ENCODE peak calls at places on chromosomes 2 and 18, in five cellular contexts. R is K562; S is right cardiac atrium; N is heart left ventricle; F is naive thymus-derived CD4-positive, alpha-beta T cell. Y is an unnamed sample.

GRCh38 chr2:5692561-5693287 is 540 bp downstream of the SOX11 start:
- DNase-seq in R (no peak), S (peak; percentile 64), N (no peak), F (no peak), Y (no peak)

GRCh38 chr2:165847001-165847400 is 53.0 kb upstream of the GALNT3 start:
- DNase-seq in R (no peak), S (no peak), N (no peak), F (no peak), Y (no peak)

GRCh38 chr2:69688212-69688611 is 44.7 kb upstream of the AAK1 start:
- DNase-seq in R (no peak), S (no peak), N (no peak), F (no peak), Y (no peak)

GRCh38 chr18:5282770-5283169 is 12.8 kb downstream of the ZBTB14 start:
- DNase-seq in R (no peak), S (no peak), N (no peak), F (no peak), Y (no peak)

GRCh38 chr2:33210626-33211025 is 263.9 kb downstream of the LTBP1 start:
- DNase-seq in R (no peak), S (peak; percentile 44), N (peak; percentile 68), F (no peak), Y (no peak)

GRCh38 chr2:68103026-68103425 is 40.2 kb upstream of the C1D start:
- DNase-seq in R (no peak), S (no peak), N (no peak), F (no peak), Y (no peak)

GRCh38 chr2:171889808-171890207 is 4.2 kb downstream of the SLC25A12 start:
- DNase-seq in R (no peak), S (no peak), N (no peak), F (no peak), Y (no peak)

GRCh38 chr2:225041871-225042799 is at the start of gene DOCK10:
- DNase-seq in R (no peak), S (peak; percentile 65), N (no peak), F (peak; percentile 57), Y (peak; percentile 2)

GRCh38 chr2:873651-874580 is 76.7 kb upstream of the SNTG2 start:
- DNase-seq in R (no peak), S (no peak), N (no peak), F (no peak), Y (no peak)

DNA sequence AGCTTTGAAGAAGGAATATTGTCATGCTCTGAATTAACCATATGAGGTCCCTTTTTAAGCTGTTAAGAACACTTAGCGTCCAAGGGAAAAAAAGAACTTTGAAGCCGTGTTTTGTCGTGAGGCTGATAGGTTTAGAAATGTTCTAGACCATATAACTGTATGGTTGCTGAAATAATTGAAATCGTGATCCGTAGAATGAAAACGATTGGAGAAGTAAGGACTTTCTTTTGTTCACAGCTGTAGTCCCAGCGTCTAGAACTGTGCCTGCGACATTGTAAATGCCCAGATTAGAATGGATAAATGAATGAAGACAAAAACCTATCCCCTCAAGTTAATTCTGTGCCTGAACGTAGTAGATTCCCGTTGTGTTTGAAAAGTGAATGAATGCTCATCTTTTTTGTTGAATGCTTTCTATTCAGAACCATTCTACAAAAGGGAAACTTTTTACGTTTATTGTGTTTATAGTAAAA is 1.6 kb downstream of the SMCHD1 start:
- DNase-seq in R (no peak), S (no peak), N (no peak), F (no peak), Y (no peak)
- H3K4me1 ChIP-seq in R (peaks cover 16% of the 10 kb centered on the region), S (peaks cover 3% of the 10 kb centered on the region), N (peaks cover 20% of the 10 kb centered on the region), F (peaks cover 23% of the 10 kb centered on the region), Y (peaks cover 28% of the 10 kb centered on the region)

DNA sequence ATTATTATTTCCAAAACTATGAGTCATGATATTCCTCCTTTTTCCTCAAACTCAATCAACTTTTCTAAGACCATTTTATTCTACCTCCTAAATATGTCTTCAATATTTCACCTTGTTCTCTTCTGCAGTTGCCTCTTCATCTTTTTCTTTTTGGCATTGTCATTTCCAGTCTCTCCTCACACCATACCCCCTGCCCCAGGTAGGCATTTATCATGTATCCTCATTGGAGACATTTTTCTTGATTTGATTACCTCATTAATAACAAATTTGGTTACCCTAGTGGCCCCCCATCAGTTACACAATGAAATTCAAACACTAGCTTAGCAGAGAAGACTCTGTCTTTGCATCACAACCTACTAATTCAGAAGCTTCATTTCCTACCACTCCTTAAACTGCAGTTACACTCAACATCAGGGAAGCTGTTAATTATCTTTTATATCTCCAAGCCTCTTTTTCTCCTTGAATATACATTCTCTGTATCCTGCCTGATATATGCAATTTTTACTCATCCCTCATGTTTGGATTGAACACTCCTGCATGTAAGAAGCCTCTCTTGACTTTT is 133.0 kb downstream of the IKZF2 start:
- DNase-seq in R (no peak), S (no peak), N (no peak), F (no peak), Y (no peak)
- H3K4me1 ChIP-seq in R (no peaks in the 10 kb centered on the region), S (no peaks in the 10 kb centered on the region), N (no peaks in the 10 kb centered on the region), F (peaks cover 13% of the 10 kb centered on the region), Y (no peaks in the 10 kb centered on the region)

DNA sequence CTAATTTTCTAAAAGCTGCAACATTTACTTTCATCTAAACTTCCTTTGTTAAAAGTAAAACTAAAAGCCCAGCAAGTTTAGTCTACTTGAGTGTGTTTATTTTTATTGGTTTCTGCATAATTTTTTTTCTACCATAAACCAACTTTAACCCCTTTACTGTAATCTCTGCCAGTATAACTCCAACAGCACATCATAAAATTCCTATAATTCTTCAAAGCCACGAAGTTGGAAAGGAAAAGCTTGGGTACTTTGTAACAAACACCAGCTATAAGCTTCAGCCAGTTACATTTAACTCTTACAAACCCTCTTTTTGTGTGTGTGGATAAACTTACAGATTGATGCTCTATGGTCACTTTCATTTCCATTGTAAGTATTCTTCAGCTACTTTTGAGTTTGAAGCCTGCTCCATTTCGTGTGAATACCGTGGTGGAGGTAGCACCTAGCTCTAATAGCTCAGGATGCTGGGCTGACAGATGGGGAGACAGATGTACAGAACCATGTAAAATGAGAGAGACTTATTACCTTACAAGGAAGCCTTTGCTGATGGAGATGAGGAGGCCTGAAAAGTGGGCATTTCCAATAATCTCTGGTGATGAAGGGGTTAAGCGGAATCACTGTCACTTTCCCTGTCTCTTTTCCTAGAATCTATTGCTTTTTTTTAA is 42.5 kb downstream of the ZEB2 start:
- DNase-seq in R (no peak), S (no peak), N (no peak), F (no peak), Y (no peak)
- H3K4me1 ChIP-seq in R (peaks cover 28% of the 10 kb centered on the region), S (peaks cover 19% of the 10 kb centered on the region), N (peaks cover 28% of the 10 kb centered on the region), F (peaks cover 4% of the 10 kb centered on the region), Y (no peaks in the 10 kb centered on the region)

DNA sequence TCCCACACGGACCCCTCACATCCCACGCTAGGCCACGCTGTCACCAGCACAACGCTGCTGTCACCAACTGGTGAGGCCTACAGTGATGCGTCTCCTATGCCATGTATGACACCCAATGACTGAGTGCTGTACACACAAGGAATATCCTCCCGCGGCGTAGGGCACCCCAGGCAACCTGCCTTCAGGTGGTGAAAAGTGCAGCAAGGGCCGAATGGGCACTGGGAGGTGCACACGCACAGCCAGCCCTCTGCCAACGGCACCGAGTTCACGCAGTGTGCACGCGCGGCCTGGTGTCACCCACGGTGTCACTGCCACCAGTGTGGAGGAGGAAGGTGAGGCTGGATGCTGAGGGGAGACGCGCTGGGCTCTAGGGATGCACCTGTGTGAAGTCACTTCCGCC is 4.5 kb downstream of the HS1BP3 start:
- DNase-seq in R (no peak), S (peak; percentile 56), N (peak; percentile 20), F (no peak), Y (no peak)
- H3K4me1 ChIP-seq in R (peaks cover 8% of the 10 kb centered on the region), S (peaks cover 17% of the 10 kb centered on the region), N (peaks cover 23% of the 10 kb centered on the region), F (peaks cover 12% of the 10 kb centered on the region), Y (peaks cover 7% of the 10 kb centered on the region)

GRCh38 chr18:63186934-63187574 is 132.5 kb downstream of the BCL2 start:
- DNase-seq in R (no peak), S (no peak), N (no peak), F (no peak), Y (no peak)

GRCh38 chr18:63188063-63188462 is 131.5 kb downstream of the BCL2 start:
- DNase-seq in R (no peak), S (no peak), N (no peak), F (no peak), Y (no peak)

GRCh38 chr18:63185979-63186378 is 133.6 kb downstream of the BCL2 start:
- DNase-seq in R (no peak), S (no peak), N (no peak), F (no peak), Y (no peak)

GRCh38 chr18:63189041-63189440 is 130.5 kb downstream of the BCL2 start:
- DNase-seq in R (no peak), S (no peak), N (no peak), F (no peak), Y (no peak)

GRCh38 chr18:63186520-63186919 is 133.0 kb downstream of the BCL2 start:
- DNase-seq in R (no peak), S (no peak), N (no peak), F (no peak), Y (no peak)
- H3K4me1 ChIP-seq in R (no peaks in the 10 kb centered on the region), S (peaks cover 9% of the 10 kb centered on the region), N (no peaks in the 10 kb centered on the region), F (peaks cover 6% of the 10 kb centered on the region), Y (peaks cover 22% of the 10 kb centered on the region)

DNA sequence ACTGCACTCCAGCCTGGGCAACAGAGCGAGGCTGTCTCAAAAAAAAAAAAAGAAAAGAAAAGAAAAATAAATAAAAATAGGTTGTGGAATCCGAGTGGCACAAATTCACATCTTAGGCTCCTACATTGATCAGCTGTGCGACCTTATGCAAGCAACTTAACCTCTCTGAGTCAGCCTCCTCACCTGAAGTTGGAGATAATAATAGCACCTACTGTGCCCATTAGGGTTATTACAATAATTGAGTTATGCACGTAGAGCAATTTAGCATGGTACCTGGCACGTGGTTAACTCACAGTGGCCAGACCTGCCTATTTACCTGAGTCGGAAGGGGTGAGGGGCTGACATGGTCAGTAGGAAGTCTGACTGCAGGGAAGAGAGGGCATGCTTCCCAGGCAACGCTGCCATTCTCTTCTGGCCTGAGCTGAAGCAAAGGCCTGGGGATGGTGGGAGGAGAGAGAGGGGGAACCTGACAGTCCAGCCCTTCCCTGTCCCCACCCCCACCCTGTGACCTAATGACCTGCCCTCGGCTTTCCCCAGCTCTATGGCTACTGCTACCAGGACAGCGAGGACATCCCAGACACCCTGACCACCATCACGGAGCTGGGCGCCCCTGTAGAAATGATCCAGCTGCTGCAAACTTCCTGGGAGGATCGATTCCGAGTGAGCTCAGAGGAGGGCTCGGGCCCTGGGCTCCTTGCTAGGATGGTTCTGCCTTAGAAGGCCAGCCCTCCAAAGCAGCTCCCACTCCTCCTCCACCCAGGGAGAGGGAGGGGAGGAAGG is 5.1 kb downstream of the PKDCC start:
- DNase-seq in R (peak; percentile 57), S (peak; percentile 72), N (peak; percentile 73), F (no peak), Y (no peak)
- H3K4me1 ChIP-seq in R (peaks cover 6% of the 10 kb centered on the region), S (peaks cover 31% of the 10 kb centered on the region), N (peaks cover 31% of the 10 kb centered on the region), F (no peaks in the 10 kb centered on the region), Y (peaks cover 74% of the 10 kb centered on the region)

GRCh38 chr2:62662548-62662947 is 43.0 kb upstream of the EHBP1 start:
- DNase-seq in R (no peak), S (peak; percentile 63), N (no peak), F (no peak), Y (no peak)

GRCh38 chr2:62663443-62663842 is 42.1 kb upstream of the EHBP1 start:
- DNase-seq in R (no peak), S (no peak), N (no peak), F (no peak), Y (no peak)

GRCh38 chr2:62662131-62662530 is 43.4 kb upstream of the EHBP1 start:
- DNase-seq in R (no peak), S (no peak), N (no peak), F (no peak), Y (no peak)

GRCh38 chr2:62663920-62664319 is 41.6 kb upstream of the EHBP1 start:
- DNase-seq in R (no peak), S (no peak), N (no peak), F (no peak), Y (no peak)

GRCh38 chr2:62665446-62665845 is 40.1 kb upstream of the EHBP1 start:
- DNase-seq in R (no peak), S (no peak), N (no peak), F (no peak), Y (no peak)
- H3K4me1 ChIP-seq in R (no peaks in the 10 kb centered on the region), S (peaks cover 4% of the 10 kb centered on the region), N (peaks cover 4% of the 10 kb centered on the region), F (no peaks in the 10 kb centered on the region), Y (peaks cover 41% of the 10 kb centered on the region)

GRCh38 chr2:10052216-10052615 is 8.9 kb downstream of the KLF11 start:
- DNase-seq in R (no peak), S (peak; percentile 40), N (peak; percentile 16), F (no peak), Y (no peak)
- H3K4me1 ChIP-seq in R (peaks cover 4% of the 10 kb centered on the region), S (no peaks in the 10 kb centered on the region), N (peaks cover 35% of the 10 kb centered on the region), F (no peaks in the 10 kb centered on the region), Y (peaks cover 9% of the 10 kb centered on the region)

Y was measured in Caco-2.